ENCODE peak calls at places on chromosomes 7 and 10, in four cellular contexts. Q is mesendoderm, Y is fibroblast of lung, D is K562. I is an unnamed sample.

GRCh38 chr7:30936650-30937245 is 25.1 kb downstream of the AQP1 start:
- DNase-seq in Y (no peak), D (no peak), Q (no peak), I (no peak)

GRCh38 chr10:76150139-76150885 is 718.9 kb downstream of the LRMDA start:
- DNase-seq in D (no peak), Q (peak), Y (peak), I (no peak)

GRCh38 chr7:2796358-2797352 is 47.5 kb downstream of the GNA12 start:
- DNase-seq in Q (no peak), Y (peak), D (no peak), I (no peak)

GRCh38 chr10:5546891-5547683 is 22.3 kb downstream of the CALML3 start:
- DNase-seq in D (no peak), Y (no peak), Q (no peak), I (no peak)

GRCh38 chr7:149126662-149127321 is 668 bp upstream of the ZNF425 start:
- DNase-seq in Q (peak), D (peak), Y (no peak), I (no peak)

GRCh38 chr10:89301721-89302445 is at the start of gene IFIT2:
- DNase-seq in D (peak), Y (peak), Q (no peak), I (peak)

GRCh38 chr10:108434818-108435217 is 1270.3 kb upstream of the SORCS1 start:
- DNase-seq in Y (no peak), Q (peak), D (no peak), I (no peak)

GRCh38 chr7:155371884-155372781 is 74.5 kb downstream of the INSIG1 start:
- DNase-seq in Y (no peak), D (peak), Q (no peak), I (no peak)

GRCh38 chr10:9613338-9613737 is 1404.3 kb upstream of the CELF2 start:
- DNase-seq in Q (no peak), Y (peak), D (no peak), I (no peak)

GRCh38 chr10:23417254-23417653 is 21.6 kb upstream of the OTUD1 start:
- DNase-seq in D (no peak), Y (no peak), Q (peak), I (no peak)

GRCh38 chr7:17774248-17774647 is 166.0 kb downstream of the SNX13 start:
- DNase-seq in Q (no peak), D (no peak), Y (peak), I (no peak)

GRCh38 chr7:130426541-130426940 is 14.3 kb downstream of the CEP41 start:
- DNase-seq in Q (no peak), Y (no peak), D (no peak), I (peak)

GRCh38 chr7:99485094-99485493 is 12.4 kb downstream of the ZNF789 start:
- DNase-seq in Q (no peak), D (no peak), Y (no peak), I (no peak)

GRCh38 chr7:102073931-102074880 is 212.5 kb upstream of the SH2B2 start:
- DNase-seq in D (no peak), Q (no peak), Y (no peak), I (no peak)

GRCh38 chr10:49028639-49029038 is 86.7 kb downstream of the VSTM4 start:
- DNase-seq in Y (no peak), Q (no peak), D (no peak), I (no peak)

GRCh38 chr10:32205666-32206065 is 141.3 kb downstream of the EPC1 start:
- DNase-seq in D (no peak), Y (no peak), Q (no peak), I (no peak)

GRCh38 chr7:44386139-44386913 is 60.9 kb upstream of the CAMK2B start:
- DNase-seq in D (no peak), Q (no peak), Y (no peak), I (no peak)

GRCh38 chr7:82729172-82730030 is 285.8 kb upstream of the CACNA2D1 start:
- DNase-seq in Q (peak), Y (peak), D (peak), I (peak)

GRCh38 chr10:24737001-24737400 is 13.3 kb upstream of the ARHGAP21 start:
- DNase-seq in Y (peak), Q (peak), D (no peak), I (no peak)

GRCh38 chr7:143193880-143194279 is 10.7 kb downstream of the TAS2R39 start:
- DNase-seq in Q (no peak), Y (no peak), D (no peak), I (no peak)

GRCh38 chr10:73768881-73769280 is 13.0 kb upstream of the CHCHD1 start:
- DNase-seq in D (no peak), Y (no peak), Q (no peak), I (peak)

GRCh38 chr7:121447939-121448338 is 51.8 kb upstream of the FAM3C start:
- DNase-seq in D (no peak), Y (no peak), Q (no peak), I (no peak)

GRCh38 chr7:50499092-50499491 is 48.9 kb upstream of the FIGNL1 start:
- DNase-seq in Y (no peak), Q (no peak), D (no peak), I (no peak)

GRCh38 chr7:104993217-104993857 is 20.7 kb upstream of the KMT2E start:
- DNase-seq in Y (no peak), D (no peak), Q (no peak), I (no peak)

GRCh38 chr10:7300327-7300726 is 110.5 kb downstream of the SFMBT2 start:
- DNase-seq in D (no peak), Y (peak), Q (peak), I (no peak)

GRCh38 chr10:4170633-4171314 is 385.8 kb upstream of the KLF6 start:
- DNase-seq in Y (no peak), Q (no peak), D (no peak), I (no peak)

GRCh38 chr10:125742465-125742864 is 23.0 kb downstream of the EDRF1 start:
- DNase-seq in Y (peak), Q (no peak), D (peak), I (peak)

GRCh38 chr10:8047452-8048280 is 6.8 kb upstream of the GATA3 start:
- DNase-seq in Y (no peak), D (no peak), Q (peak), I (no peak)

GRCh38 chr10:116421815-116422214 is 5.8 kb upstream of the PNLIPRP3 start:
- DNase-seq in Q (no peak), Y (no peak), D (no peak), I (no peak)

GRCh38 chr7:15854841-15855576 is 168.5 kb upstream of the MEOX2 start:
- DNase-seq in Q (peak), D (no peak), Y (no peak), I (no peak)

GRCh38 chr7:15821484-15822122 is 135.1 kb upstream of the MEOX2 start:
- DNase-seq in Q (no peak), Y (peak), D (no peak), I (no peak)

GRCh38 chr7:151849879-151850260 is 27.0 kb downstream of the PRKAG2 start:
- DNase-seq in Q (no peak), Y (no peak), D (no peak), I (no peak)

GRCh38 chr7:151851782-151852181 is 25.1 kb downstream of the PRKAG2 start:
- DNase-seq in Y (no peak), D (no peak), Q (no peak), I (no peak)

GRCh38 chr7:151852486-151853396 is 24.2 kb downstream of the PRKAG2 start:
- DNase-seq in Q (no peak), Y (no peak), D (no peak), I (no peak)

GRCh38 chr7:151850484-151851159 is 26.3 kb downstream of the PRKAG2 start:
- DNase-seq in Y (no peak), D (no peak), Q (no peak), I (no peak)

GRCh38 chr7:151851160-151851751 is 25.7 kb downstream of the PRKAG2 start:
- DNase-seq in Q (no peak), Y (no peak), D (no peak), I (no peak)
- H3K4me3 ChIP-seq in Q (no peak), Y (no peak), D (no peak), I (no peak)

GRCh38 chr7:103446046-103446520 is at the start of gene SLC26A5:
- DNase-seq in D (peak), Q (peak), Y (no peak), I (no peak)
- H3K4me3 ChIP-seq in D (peak), Q (peak), Y (peak), I (no peak)

GRCh38 chr7:1078519-1078918 is 9.4 kb upstream of the GPER1 start:
- DNase-seq in Y (no peak), Q (no peak), D (no peak), I (no peak)

GRCh38 chr7:1073211-1073977 is 14.5 kb upstream of the GPER1 start:
- DNase-seq in D (no peak), Y (no peak), Q (peak), I (no peak)

GRCh38 chr7:1078985-1079384 is 8.9 kb upstream of the GPER1 start:
- DNase-seq in Q (no peak), D (no peak), Y (no peak), I (no peak)

GRCh38 chr7:1074593-1075431 is 13.1 kb upstream of the GPER1 start:
- DNase-seq in Y (no peak), Q (no peak), D (no peak), I (no peak)

GRCh38 chr7:1076184-1077072 is 11.5 kb upstream of the GPER1 start:
- DNase-seq in D (no peak), Q (no peak), Y (no peak), I (no peak)
- H3K4me3 ChIP-seq in D (no peak), Q (no peak), Y (no peak), I (no peak)

DNA sequence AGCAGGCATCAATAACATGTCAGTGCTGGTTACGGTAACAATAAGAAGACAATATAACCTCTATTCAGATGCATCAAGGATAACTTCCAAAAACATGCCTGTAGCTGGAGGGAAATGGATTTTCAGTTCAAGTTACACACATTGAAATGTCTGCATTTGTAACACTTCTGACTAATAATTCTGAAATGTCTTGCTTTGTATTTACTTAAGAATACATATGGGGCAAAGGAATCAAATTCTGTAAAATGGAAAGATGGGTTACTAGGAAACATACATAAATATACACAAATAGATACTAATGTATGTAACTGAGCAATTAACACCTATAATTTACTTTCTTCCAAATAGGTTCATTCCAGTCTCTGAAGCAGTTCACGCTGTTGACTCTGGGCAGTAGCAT is 18.6 kb upstream of the MTPN start:
- DNase-seq in D (no peak), Q (no peak), Y (no peak), I (no peak)
- H3K4me3 ChIP-seq in D (no peak), Q (no peak), Y (no peak), I (no peak)

GRCh38 chr10:113019096-113019495 is 69.0 kb downstream of the TCF7L2 start:
- DNase-seq in D (no peak), Y (no peak), Q (no peak), I (no peak)
- H3K4me3 ChIP-seq in D (no peak), Y (no peak), Q (no peak), I (no peak)

I was measured in Jurkat, Clone E6-1.